ENCODE peak calls at places on chromosomes 6 and 20, in five cellular contexts. A is NCI-H1092; I is stimulated activated CD8-positive, alpha-beta memory T cell treated with anti-CD3 and anti-CD28 coated beads, Interleukin-2, amount 100 ng/mL, for 1 hour; K is iris pigment epithelial cell; Q is GM13976. P is an unnamed sample.

GRCh38 chr6:81767163-81768000 is 14.9 kb upstream of the TENT5A start:
- DNase-seq in I (no peak), K (no peak), A (no peak), Q (no peak), P (no peak)

GRCh38 chr6:56902551-56903464 is 52.1 kb upstream of the BEND6 start:
- DNase-seq in Q (peak), K (peak), A (no peak), I (no peak), P (no peak)

GRCh38 chr6:10146723-10147451 is 268.0 kb downstream of the TFAP2A start:
- DNase-seq in A (no peak), I (no peak), Q (peak), K (peak), P (no peak)

GRCh38 chr6:33709605-33710295 is 1.8 kb downstream of the UQCC2 start:
- DNase-seq in A (no peak), K (no peak), I (no peak), Q (no peak), P (no peak)

GRCh38 chr6:147579667-147580066 is 71.2 kb downstream of the SAMD5 start:
- DNase-seq in A (no peak), I (no peak), Q (no peak), K (no peak), P (no peak)

GRCh38 chr6:52605610-52606185 is 28.8 kb upstream of the TRAM2 start:
- DNase-seq in K (no peak), I (no peak), Q (no peak), A (no peak), P (no peak)

GRCh38 chr6:15260099-15260821 is 14.4 kb downstream of the JARID2 start:
- DNase-seq in Q (no peak), A (no peak), I (no peak), K (peak), P (no peak)

GRCh38 chr20:558117-558516 is 14.5 kb upstream of the CSNK2A1 start:
- DNase-seq in K (no peak), A (no peak), I (no peak), Q (no peak), P (no peak)

GRCh38 chr6:52416629-52417151 is 3.5 kb upstream of the EFHC1 start:
- DNase-seq in I (no peak), K (peak), A (peak), Q (peak), P (no peak)

GRCh38 chr6:157620905-157621304 is 202.1 kb upstream of the SNX9 start:
- DNase-seq in I (no peak), A (no peak), K (peak), Q (no peak), P (no peak)

GRCh38 chr20:50838707-50839385 is 44.0 kb downstream of the BCAS4 start:
- DNase-seq in A (no peak), I (no peak), K (no peak), Q (no peak), P (no peak)

GRCh38 chr6:28111964-28112363 is 12.4 kb upstream of the ZSCAN16 start:
- DNase-seq in Q (no peak), I (no peak), K (no peak), A (no peak), P (no peak)

GRCh38 chr20:5448449-5449118 is 131.8 kb upstream of the PROKR2 start:
- DNase-seq in I (peak), Q (peak), A (peak), K (peak), P (no peak)

GRCh38 chr6:56091159-56091869 is 156.1 kb downstream of the COL21A1 start:
- DNase-seq in Q (no peak), K (peak), A (no peak), I (no peak), P (no peak)

GRCh38 chr6:170045981-170046667 is 244.8 kb downstream of the DLL1 start:
- DNase-seq in A (no peak), I (no peak), K (no peak), Q (no peak), P (no peak)

GRCh38 chr6:85192596-85192995 is 257.3 kb upstream of the NT5E start:
- DNase-seq in K (no peak), I (no peak), A (no peak), Q (no peak), P (no peak)

GRCh38 chr6:147095316-147095715 is 108.9 kb upstream of the STXBP5 start:
- DNase-seq in A (no peak), K (peak), I (no peak), Q (no peak), P (no peak)

GRCh38 chr6:76697585-76697984 is 625.1 kb upstream of the IMPG1 start:
- DNase-seq in Q (no peak), A (no peak), I (no peak), K (peak), P (no peak)

GRCh38 chr6:151004415-151005024 is 139.0 kb downstream of the MTHFD1L start:
- DNase-seq in I (no peak), K (peak), Q (peak), A (peak), P (no peak)

GRCh38 chr6:132712366-132712765 is 1.5 kb downstream of the VNN1 start:
- DNase-seq in K (peak), I (no peak), Q (no peak), A (no peak), P (no peak)

GRCh38 chr6:122809001-122809400 is 19.9 kb downstream of the SMPDL3A start:
- DNase-seq in I (no peak), K (no peak), A (no peak), Q (no peak), P (no peak)

GRCh38 chr6:40962241-40962640 is 76.8 kb downstream of the UNC5CL start:
- DNase-seq in Q (peak), A (no peak), I (no peak), K (peak), P (no peak)

GRCh38 chr20:59148713-59149493 is 14.7 kb upstream of the ZNF831 start:
- DNase-seq in K (no peak), I (no peak), A (no peak), Q (no peak), P (no peak)

GRCh38 chr6:45494734-45495133 is 117.0 kb upstream of the SUPT3H start:
- DNase-seq in A (no peak), I (no peak), K (no peak), Q (no peak), P (no peak)

GRCh38 chr6:46788791-46789190 is 4.4 kb upstream of the MEP1A start:
- DNase-seq in I (no peak), A (no peak), K (no peak), Q (no peak), P (no peak)

GRCh38 chr6:30323806-30324205 is 2.9 kb upstream of the TRIM39 start:
- DNase-seq in K (peak), A (no peak), I (no peak), Q (no peak), P (no peak)

GRCh38 chr6:33080127-33081089 is 4.6 kb downstream of the HLA-DPB1 start:
- DNase-seq in I (no peak), Q (no peak), K (peak), A (no peak), P (no peak)

GRCh38 chr6:145096846-145097245 is 638.5 kb downstream of the EPM2A start:
- DNase-seq in A (no peak), K (no peak), Q (no peak), I (no peak), P (no peak)

GRCh38 chr20:50690562-50690978 is 772 bp downstream of the RIPOR3 start:
- DNase-seq in Q (no peak), I (no peak), K (no peak), A (no peak), P (no peak)

GRCh38 chr6:24431045-24431451 is 28.3 kb downstream of the MRS2 start:
- DNase-seq in K (peak), I (no peak), Q (peak), A (peak), P (no peak)

GRCh38 chr6:40352006-40352405 is 235.2 kb downstream of the LRFN2 start:
- DNase-seq in K (no peak), A (no peak), I (no peak), Q (no peak), P (no peak)